ENCODE peak calls at places on chromosomes 7 and 10, in four cellular contexts. L is endothelial cell of umbilical vein, F is A549, G is K562. H is an unnamed sample.

GRCh38 chr10:124287791-124288190 is 130.9 kb downstream of the OAT start:
- DNase-seq in G (no peak), L (no peak), F (no peak), H (no peak)

GRCh38 chr10:47402681-47403301 is 18.7 kb upstream of the ZNF488 start:
- DNase-seq in G (no peak), F (peak; percentile 51), L (peak; percentile 87), H (no peak)

GRCh38 chr10:34364253-34365037 is 450.7 kb downstream of the PARD3 start:
- DNase-seq in G (no peak), L (no peak), F (peak; percentile 44), H (no peak)

GRCh38 chr10:43043773-43044394 is 33.0 kb upstream of the RET start:
- DNase-seq in L (no peak), G (no peak), F (no peak), H (peak; percentile 66)

GRCh38 chr7:45651056-45651444 is 76.9 kb downstream of the ADCY1 start:
- DNase-seq in G (no peak), L (no peak), F (no peak), H (no peak)

GRCh38 chr7:121401896-121402295 is 5.8 kb upstream of the FAM3C start:
- DNase-seq in L (no peak), G (no peak), F (no peak), H (no peak)

GRCh38 chr10:9137368-9137767 is 1082.9 kb downstream of the GATA3 start:
- DNase-seq in G (no peak), L (no peak), F (no peak), H (no peak)

GRCh38 chr7:25860206-25860881 is 291.7 kb upstream of the NFE2L3 start:
- DNase-seq in L (peak; percentile 24), F (no peak), G (no peak), H (peak; percentile 44)

GRCh38 chr10:27285093-27285492 is 44.5 kb upstream of the ACBD5 start:
- DNase-seq in F (no peak), L (peak; percentile 19), G (no peak), H (peak; percentile 14)

GRCh38 chr10:114412907-114413386 is 8.6 kb upstream of the AFAP1L2 start:
- DNase-seq in F (peak; percentile 40), L (peak; percentile 70), G (no peak), H (no peak)

GRCh38 chr7:39720586-39720985 is 97.2 kb downstream of the RALA start:
- DNase-seq in L (no peak), F (no peak), G (peak; percentile 28), H (no peak)

GRCh38 chr7:92343719-92344118 is 97.9 kb downstream of the ANKIB1 start:
- DNase-seq in L (no peak), F (no peak), G (no peak), H (no peak)

GRCh38 chr10:17229717-17229966 is 1.6 kb downstream of the VIM start:
- DNase-seq in F (no peak), L (no peak), G (no peak), H (no peak)

GRCh38 chr10:17228081-17229015 is at the start of gene VIM:
- DNase-seq in L (peak; percentile 97), F (peak; percentile 87), G (peak; percentile 83), H (peak; percentile 95)

GRCh38 chr10:17229016-17229716 is 1.1 kb downstream of the VIM start:
- DNase-seq in G (peak; percentile 65), F (peak; percentile 85), L (peak; percentile 90), H (peak; percentile 84)

GRCh38 chr10:17232276-17232987 is 4.4 kb downstream of the VIM start:
- DNase-seq in G (no peak), F (no peak), L (peak; percentile 18), H (no peak)

GRCh38 chr10:17229967-17230682 is 2.1 kb downstream of the VIM start:
- DNase-seq in F (peak; percentile 51), L (peak; percentile 67), G (peak; percentile 86), H (peak; percentile 89)
- TF ChIP-seq POLR2A in F (peak; percentile 18), L (peak; percentile 69), G (peak; percentile 84), H (no peak)

GRCh38 chr7:127708788-127709187 is 56.8 kb downstream of the SND1 start:
- DNase-seq in F (peak; percentile 33), L (peak; percentile 81), G (peak; percentile 69), H (peak; percentile 87)

GRCh38 chr7:127708201-127708600 is 56.2 kb downstream of the SND1 start:
- DNase-seq in G (no peak), F (no peak), L (no peak), H (no peak)

GRCh38 chr7:127713006-127713405 is 61.0 kb downstream of the SND1 start:
- DNase-seq in L (no peak), G (no peak), F (no peak), H (no peak)

GRCh38 chr7:127711872-127712271 is 59.9 kb downstream of the SND1 start:
- DNase-seq in G (no peak), F (no peak), L (no peak), H (no peak)

DNA sequence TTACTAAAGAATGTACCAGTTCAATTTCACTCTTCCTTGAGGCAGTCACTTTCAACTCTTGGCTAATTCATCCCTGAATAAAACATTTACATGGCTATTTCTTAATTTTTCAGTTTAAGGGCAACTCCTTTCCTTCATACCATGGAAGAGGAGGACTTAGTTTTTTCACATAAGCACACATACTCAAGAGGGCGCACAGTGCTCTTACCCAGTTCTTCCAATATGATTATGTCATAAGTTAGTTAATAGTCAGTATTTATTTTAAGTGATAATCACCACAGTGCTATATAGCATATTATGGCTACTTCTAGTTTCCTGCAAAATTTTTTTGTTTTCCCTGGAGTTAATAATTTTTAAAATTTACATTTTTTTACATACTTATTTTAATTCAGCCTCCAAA is 58.6 kb downstream of the SND1 start:
- DNase-seq in L (no peak), G (peak; percentile 43), F (no peak), H (no peak)
- TF ChIP-seq CTCF in L (no peak), G (no peak), F (no peak), H (no peak)

GRCh38 chr7:1981878-1982230 is 250.9 kb downstream of the MAD1L1 start:
- DNase-seq in F (no peak), L (no peak), G (no peak), H (no peak)

GRCh38 chr7:1981201-1981877 is 251.4 kb downstream of the MAD1L1 start:
- DNase-seq in F (no peak), G (no peak), L (no peak), H (no peak)

GRCh38 chr7:1978656-1979590 is 253.8 kb downstream of the MAD1L1 start:
- DNase-seq in F (no peak), L (no peak), G (no peak), H (no peak)

GRCh38 chr7:1977876-1978441 is 254.8 kb downstream of the MAD1L1 start:
- DNase-seq in L (no peak), G (no peak), F (no peak), H (no peak)

GRCh38 chr7:1979591-1980560 is 252.9 kb downstream of the MAD1L1 start:
- DNase-seq in F (no peak), L (no peak), G (peak; percentile 56), H (no peak)
- TF ChIP-seq MAX in F (no peak), L (no peak), G (no peak), H (no peak)

GRCh38 chr7:149256568-149256967 is 5.4 kb upstream of the ZNF783 start:
- DNase-seq in L (no peak), G (no peak), F (no peak), H (no peak)

GRCh38 chr7:149261321-149261828 is 621 bp upstream of the ZNF783 start:
- DNase-seq in G (no peak), F (no peak), L (no peak), H (peak; percentile 59)

GRCh38 chr7:149257146-149257545 is 4.8 kb upstream of the ZNF783 start:
- DNase-seq in F (no peak), G (no peak), L (no peak), H (no peak)

GRCh38 chr7:149266451-149266850 is 4.5 kb downstream of the ZNF783 start:
- DNase-seq in F (no peak), L (no peak), G (no peak), H (no peak)

DNA sequence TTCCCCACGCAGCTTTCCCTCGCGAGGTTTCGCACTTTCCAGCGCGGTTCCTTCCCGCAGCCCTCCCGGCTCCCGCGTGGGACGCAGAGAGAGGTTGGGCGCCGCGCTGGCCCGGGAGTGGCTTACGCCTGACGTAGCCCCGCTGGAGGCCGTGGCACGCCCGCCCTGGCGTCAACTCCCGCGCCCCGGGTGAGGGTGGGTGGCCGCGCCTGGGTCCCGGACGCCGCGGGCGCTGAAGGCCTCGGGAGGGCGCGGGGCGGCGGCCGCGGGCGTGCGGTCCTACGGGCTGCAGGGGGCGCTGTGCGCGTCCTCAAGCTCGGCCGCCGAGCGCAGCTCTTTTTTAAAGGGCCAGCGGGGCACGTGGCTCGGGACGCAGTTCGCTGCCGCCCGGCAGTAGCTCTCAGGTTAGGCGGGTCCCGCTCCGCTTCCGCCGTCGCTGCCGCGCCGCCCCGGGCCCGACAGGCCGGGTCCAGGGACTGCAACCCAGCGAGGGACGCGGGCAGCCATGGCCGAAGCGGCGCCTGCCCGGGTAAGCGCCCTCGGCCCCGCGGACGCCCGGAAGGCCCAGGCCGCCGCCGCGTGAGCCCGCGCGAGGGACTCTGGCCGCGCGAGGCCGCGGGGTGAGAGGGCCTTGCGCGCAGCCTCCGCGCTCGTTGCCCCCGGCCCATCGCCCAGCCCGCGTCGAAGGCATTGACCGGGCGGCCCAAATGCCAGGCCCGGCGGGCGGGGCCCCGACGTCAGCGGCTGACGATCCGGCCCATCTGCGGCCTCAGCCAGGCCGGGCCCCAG is at the start of gene ZNF783:
- DNase-seq in F (peak; percentile 86), G (peak; percentile 85), L (peak; percentile 85), H (peak; percentile 95)
- TF ChIP-seq POLR2A in F (peak; percentile 47), G (no peak), L (no peak), H (peak; percentile 24)